ENCODE peak calls at places on chromosomes 3 and 15, in seven cellular contexts. V, M, R, N, Q, G and D are unnamed samples.

GRCh38 chr3:5022966-5023776 is 43.9 kb downstream of the BHLHE40 start:
- DNase-seq in R (no peak), M (no peak), N (no peak), G (peak), V (no peak), Q (peak), D (peak)

GRCh38 chr3:139975592-139976360 is 40.8 kb downstream of the CLSTN2 start:
- DNase-seq in Q (no peak), G (no peak), M (no peak), V (no peak), R (peak), N (no peak), D (no peak)

GRCh38 chr3:169765281-169765624 is 393 bp upstream of the TERC start:
- DNase-seq in M (no peak), G (no peak), N (no peak), V (no peak), R (no peak), Q (no peak), D (no peak)

GRCh38 chr3:173823911-173824460 is 426.4 kb downstream of the NLGN1 start:
- DNase-seq in V (no peak), M (no peak), R (no peak), G (no peak), N (no peak), Q (no peak), D (no peak)

GRCh38 chr15:92492556-92492955 is 98.9 kb downstream of the ST8SIA2 start:
- DNase-seq in Q (no peak), N (no peak), R (peak), G (no peak), V (no peak), M (no peak), D (peak)

GRCh38 chr3:55746808-55747413 is 259.8 kb upstream of the WNT5A start:
- DNase-seq in M (no peak), V (no peak), R (peak), G (no peak), Q (peak), N (no peak), D (peak)

GRCh38 chr3:197007296-197007940 is 22.2 kb downstream of the MELTF start:
- DNase-seq in N (no peak), Q (no peak), V (no peak), M (no peak), R (no peak), G (no peak), D (no peak)

GRCh38 chr3:52227117-52227516 is 1.7 kb upstream of the TLR9 start:
- DNase-seq in Q (no peak), R (no peak), G (no peak), M (no peak), N (no peak), V (no peak), D (no peak)

GRCh38 chr3:196666001-196666867 is 26.7 kb downstream of the NRROS start:
- DNase-seq in V (peak), R (peak), N (no peak), Q (no peak), G (peak), M (no peak), D (peak)

GRCh38 chr3:16216373-16216935 is 42.0 kb downstream of the GALNT15 start:
- DNase-seq in G (no peak), N (no peak), Q (no peak), R (no peak), V (no peak), M (no peak), D (no peak)